ENCODE peak calls at places on chromosomes 11 and 22, in five cellular contexts. M is adrenal gland, B is iPS DF 6.9, Q is stomach, R is neuronal stem cell. K is an unnamed sample.

GRCh38 chr11:68480855-68481510 is 20.4 kb downstream of the PPP6R3 start:
- DNase-seq in M (no peak), B (no peak), Q (no peak), R (no peak), K (no peak)

GRCh38 chr22:39634530-39635399 is 64.2 kb downstream of the CACNA1I start:
- DNase-seq in M (peak; percentile 82), B (no peak), Q (peak; percentile 44), R (no peak), K (no peak)

GRCh38 chr11:69253028-69253427 is 40.9 kb upstream of the MYEOV start:
- DNase-seq in M (no peak), B (no peak), Q (no peak), R (no peak), K (no peak)

GRCh38 chr11:63896071-63896470 is 20.9 kb downstream of the RCOR2 start:
- DNase-seq in M (no peak), B (no peak), Q (peak; percentile 85), R (no peak), K (no peak)

GRCh38 chr11:68678031-68678441 is 6.3 kb upstream of the GAL start:
- DNase-seq in M (no peak), B (no peak), Q (no peak), R (no peak), K (no peak)

GRCh38 chr11:94681140-94681539 is 87.0 kb upstream of the AMOTL1 start:
- DNase-seq in M (no peak), B (no peak), Q (no peak), R (no peak), K (no peak)

GRCh38 chr11:122920579-122920978 is 38.0 kb downstream of the JHY start:
- DNase-seq in M (no peak), B (no peak), Q (no peak), R (peak; percentile 15), K (no peak)

GRCh38 chr22:29670615-29671014 is 49.2 kb upstream of the CABP7 start:
- DNase-seq in M (no peak), B (no peak), Q (no peak), R (peak; percentile 69), K (no peak)

GRCh38 chr11:126312903-126313460 is 9.1 kb downstream of the DCPS start:
- DNase-seq in M (peak; percentile 46), B (no peak), Q (no peak), R (no peak), K (no peak)

GRCh38 chr11:86676533-86677154 is 4.2 kb upstream of the ME3 start:
- DNase-seq in M (no peak), B (peak; percentile 58), Q (no peak), R (peak; percentile 62), K (no peak)

GRCh38 chr22:40560551-40560950 is 76.0 kb downstream of the MRTFA start:
- DNase-seq in M (no peak), B (no peak), Q (no peak), R (no peak), K (no peak)

GRCh38 chr11:45042560-45042959 is 91.9 kb upstream of the TP53I11 start:
- DNase-seq in M (no peak), B (no peak), Q (no peak), R (no peak), K (no peak)

GRCh38 chr11:65921876-65922275 is 2.6 kb downstream of the DRAP1 start:
- DNase-seq in M (no peak), B (no peak), Q (no peak), R (no peak), K (no peak)

GRCh38 chr22:22683668-22684361 is 39.4 kb downstream of the GGTLC2 start:
- DNase-seq in M (no peak), B (no peak), Q (no peak), R (no peak), K (no peak)

GRCh38 chr22:26479043-26479791 is 4.4 kb downstream of the HPS4 start:
- DNase-seq in M (peak; percentile 14), B (no peak), Q (no peak), R (no peak), K (no peak)

GRCh38 chr11:14583252-14584105 is 60.1 kb upstream of the PDE3B start:
- DNase-seq in M (no peak), B (no peak), Q (peak; percentile 47), R (no peak), K (no peak)

GRCh38 chr11:96111308-96111707 is 187.4 kb upstream of the MTMR2 start:
- DNase-seq in M (no peak), B (no peak), Q (no peak), R (no peak), K (no peak)

GRCh38 chr11:503179-503981 is 3.7 kb downstream of the RNH1 start:
- DNase-seq in M (peak; percentile 77), B (no peak), Q (no peak), R (no peak), K (no peak)

GRCh38 chr11:110921742-110922200 is 209.5 kb upstream of the ARHGAP20 start:
- DNase-seq in M (no peak), B (no peak), Q (peak; percentile 37), R (no peak), K (no peak)

GRCh38 chr11:69138265-69138664 is 17.5 kb upstream of the SMIM38 start:
- DNase-seq in M (no peak), B (no peak), Q (peak; percentile 51), R (no peak), K (no peak)

GRCh38 chr22:26529345-26529744 is 17.1 kb upstream of the TFIP11 start:
- DNase-seq in M (peak; percentile 74), B (no peak), Q (no peak), R (no peak), K (no peak)

GRCh38 chr11:2651054-2651617 is 48.7 kb downstream of the KCNQ1OT1 start:
- DNase-seq in M (no peak), B (no peak), Q (no peak), R (no peak), K (no peak)

GRCh38 chr11:73359930-73360742 is 16.1 kb upstream of the RELT start:
- DNase-seq in M (no peak), B (no peak), Q (no peak), R (no peak), K (no peak)

GRCh38 chr11:8593935-8594909 is at the start of gene STK33:
- DNase-seq in M (peak; percentile 76), B (no peak), Q (peak; percentile 66), R (peak; percentile 69), K (no peak)

GRCh38 chr11:129933866-129934265 is 38.5 kb upstream of the NFRKB start:
- DNase-seq in M (no peak), B (no peak), Q (no peak), R (no peak), K (no peak)

GRCh38 chr11:71194702-71195101 is 57.7 kb downstream of the SHANK2 start:
- DNase-seq in M (no peak), B (no peak), Q (no peak), R (no peak), K (no peak)

GRCh38 chr11:74257934-74258553 is 53.4 kb downstream of the P4HA3 start:
- DNase-seq in M (peak; percentile 56), B (no peak), Q (peak; percentile 71), R (no peak), K (no peak)

GRCh38 chr22:40694409-40694808 is 15.1 kb downstream of the MCHR1 start:
- DNase-seq in M (no peak), B (no peak), Q (no peak), R (no peak), K (no peak)

GRCh38 chr11:118984825-118985224 is 13.1 kb upstream of the CENATAC start:
- DNase-seq in M (no peak), B (no peak), Q (no peak), R (no peak), K (no peak)

GRCh38 chr11:30821438-30821965 is 235.3 kb upstream of the MPPED2 start:
- DNase-seq in M (no peak), B (no peak), Q (no peak), R (no peak), K (no peak)

GRCh38 chr22:39179841-39180335 is 27.4 kb upstream of the CBX7 start:
- DNase-seq in M (peak; percentile 69), B (no peak), Q (no peak), R (no peak), K (no peak)

GRCh38 chr11:2588809-2589537 is 110.8 kb downstream of the KCNQ1OT1 start:
- DNase-seq in M (no peak), B (no peak), Q (no peak), R (no peak), K (no peak)

GRCh38 chr22:20818471-20818870 is 40.1 kb downstream of the PI4KA start:
- DNase-seq in M (peak; percentile 17), B (no peak), Q (no peak), R (no peak), K (no peak)

GRCh38 chr22:20815477-20816050 is 41.7 kb downstream of the SERPIND1 start:
- DNase-seq in M (peak; percentile 20), B (no peak), Q (no peak), R (no peak), K (no peak)

GRCh38 chr22:20819471-20819870 is 39.1 kb downstream of the PI4KA start:
- DNase-seq in M (peak; percentile 33), B (no peak), Q (no peak), R (no peak), K (no peak)

GRCh38 chr22:20814221-20814808 is 40.4 kb downstream of the SERPIND1 start:
- DNase-seq in M (peak; percentile 18), B (no peak), Q (no peak), R (no peak), K (no peak)

GRCh38 chr22:20816559-20816958 is 42.1 kb downstream of the PI4KA start:
- DNase-seq in M (peak; percentile 71), B (no peak), Q (no peak), R (no peak), K (no peak)
- H3K9me3 ChIP-seq in M (no peaks in the 10 kb centered on the region), B (no peaks in the 10 kb centered on the region), Q (no peaks in the 10 kb centered on the region), R (no peaks in the 10 kb centered on the region), K (no peaks in the 10 kb centered on the region)

GRCh38 chr11:55793321-55793720 is 2.0 kb upstream of the OR5D14 start:
- DNase-seq in M (no peak), B (no peak), Q (no peak), R (no peak), K (no peak)

GRCh38 chr11:55791606-55792005 is 3.8 kb upstream of the OR5D14 start:
- DNase-seq in M (no peak), B (no peak), Q (no peak), R (no peak), K (no peak)

DNA sequence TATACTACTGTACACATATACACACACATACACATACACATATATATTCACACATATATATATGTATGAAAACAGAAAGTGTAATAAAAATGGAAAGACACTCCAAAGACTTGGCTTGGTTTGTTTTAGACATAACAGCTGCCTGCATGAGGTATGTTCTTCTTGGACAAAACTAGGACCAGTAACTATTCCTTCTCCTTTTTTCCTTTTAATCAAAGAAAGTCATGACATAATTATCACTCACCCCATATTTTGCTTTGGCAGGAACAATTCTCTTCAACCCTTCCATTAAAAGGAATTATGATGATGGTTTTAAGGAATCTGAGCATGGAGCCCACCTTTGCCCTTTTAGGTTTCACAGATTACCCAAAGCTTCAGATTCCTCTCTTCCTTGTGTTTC is at the start of gene OR5D14:
- DNase-seq in M (no peak), B (no peak), Q (no peak), R (no peak), K (no peak)
- H3K9me3 ChIP-seq in M (no peaks in the 10 kb centered on the region), B (peaks cover 2% of the 10 kb centered on the region), Q (no peaks in the 10 kb centered on the region), R (no peaks in the 10 kb centered on the region), K (no peaks in the 10 kb centered on the region)

GRCh38 chr11:102437727-102438126 is 14.8 kb downstream of the TMEM123 start:
- DNase-seq in M (no peak), B (no peak), Q (no peak), R (no peak), K (no peak)
- H3K9me3 ChIP-seq in M (no peaks in the 10 kb centered on the region), B (peaks cover 1% of the 10 kb centered on the region), Q (peaks cover 3% of the 10 kb centered on the region), R (peaks cover 32% of the 10 kb centered on the region), K (no peaks in the 10 kb centered on the region)

GRCh38 chr22:48690583-48691317 is 1136.9 kb downstream of the BRD1 start:
- DNase-seq in M (no peak), B (no peak), Q (no peak), R (no peak), K (no peak)
- H3K9me3 ChIP-seq in M (no peaks in the 10 kb centered on the region), B (peaks cover 33% of the 10 kb centered on the region), Q (no peaks in the 10 kb centered on the region), R (no peaks in the 10 kb centered on the region), K (no peaks in the 10 kb centered on the region)